ENCODE peak calls at places on chromosome 17, in eight cellular contexts. V, T, M, D, G, J, X and A are unnamed samples.

GRCh38 chr17:17067277-17067676 is 25.0 kb downstream of the MPRIP start:
- DNase-seq in V (no peak), T (peak), M (peak), D (no peak), G (no peak), J (no peak), X (peak), A (no peak)

GRCh38 chr17:65561394-65562205 is at the start of gene AXIN2:
- DNase-seq in V (peak), T (peak), M (peak), D (peak), G (peak), J (peak), X (peak), A (peak)

GRCh38 chr17:13476722-13477121 is 125.0 kb downstream of the HS3ST3A1 start:
- DNase-seq in V (peak), T (no peak), M (no peak), D (no peak), G (no peak), J (no peak), X (no peak), A (no peak)

GRCh38 chr17:63249256-63250006 is 196.7 kb downstream of the CYB561 start:
- DNase-seq in V (peak), T (no peak), M (no peak), D (no peak), G (no peak), J (no peak), X (no peak), A (no peak)

GRCh38 chr17:13531701-13532100 is 70.0 kb downstream of the HS3ST3A1 start:
- DNase-seq in V (no peak), T (no peak), M (no peak), D (no peak), G (no peak), J (no peak), X (no peak), A (no peak)

GRCh38 chr17:53818271-53818670 is 4.5 kb upstream of the KIF2B start:
- DNase-seq in V (no peak), T (no peak), M (no peak), D (no peak), G (no peak), J (no peak), X (no peak), A (no peak)

GRCh38 chr17:74569392-74570003 is 2.2 kb upstream of the CD300H start:
- DNase-seq in V (peak), T (peak), M (no peak), D (peak), G (no peak), J (no peak), X (no peak), A (no peak)

GRCh38 chr17:50129946-50130777 is at the start of gene SAMD14:
- DNase-seq in V (no peak), T (peak), M (no peak), D (no peak), G (no peak), J (no peak), X (no peak), A (no peak)

GRCh38 chr17:69175262-69175811 is 33.6 kb upstream of the ABCA6 start:
- DNase-seq in V (no peak), T (no peak), M (no peak), D (no peak), G (no peak), J (no peak), X (no peak), A (no peak)

GRCh38 chr17:64978138-64978537 is 58.9 kb upstream of the LRRC37A3 start:
- DNase-seq in V (no peak), T (no peak), M (peak), D (no peak), G (no peak), J (no peak), X (no peak), A (no peak)

GRCh38 chr17:74994440-74994839 is 7.0 kb downstream of the CDR2L start:
- DNase-seq in V (no peak), T (no peak), M (no peak), D (no peak), G (no peak), J (no peak), X (no peak), A (no peak)

GRCh38 chr17:3870871-3871306 is 22.0 kb downstream of the CAMKK1 start:
- DNase-seq in V (peak), T (peak), M (no peak), D (no peak), G (no peak), J (no peak), X (no peak), A (no peak)

GRCh38 chr17:31832748-31833147 is 26.3 kb downstream of the COPRS start:
- DNase-seq in V (no peak), T (no peak), M (no peak), D (no peak), G (no peak), J (no peak), X (no peak), A (no peak)

GRCh38 chr17:19533718-19534561 is at the start of gene SLC47A1:
- DNase-seq in V (no peak), T (no peak), M (no peak), D (no peak), G (no peak), J (no peak), X (no peak), A (peak)

GRCh38 chr17:80826346-80826954 is 165.2 kb upstream of the CHMP6 start:
- DNase-seq in V (no peak), T (no peak), M (no peak), D (no peak), G (no peak), J (no peak), X (peak), A (no peak)

GRCh38 chr17:72116692-72117469 is 3.9 kb upstream of the SOX9 start:
- DNase-seq in V (peak), T (no peak), M (peak), D (no peak), G (no peak), J (no peak), X (no peak), A (peak)

GRCh38 chr17:66941773-66942452 is 22.6 kb upstream of the CACNG4 start:
- DNase-seq in V (no peak), T (no peak), M (no peak), D (no peak), G (no peak), J (no peak), X (peak), A (no peak)

GRCh38 chr17:36949461-36949927 is 740 bp downstream of the AATF start:
- DNase-seq in V (peak), T (no peak), M (no peak), D (peak), G (no peak), J (no peak), X (no peak), A (no peak)

GRCh38 chr17:68054296-68054900 is 18.9 kb downstream of the KPNA2 start:
- DNase-seq in V (peak), T (no peak), M (peak), D (no peak), G (peak), J (no peak), X (no peak), A (no peak)

GRCh38 chr17:2111691-2112090 is 56.8 kb downstream of the HIC1 start:
- DNase-seq in V (peak), T (no peak), M (peak), D (peak), G (no peak), J (no peak), X (no peak), A (no peak)

GRCh38 chr17:60901222-60901621 is 223.6 kb downstream of the BCAS3 start:
- DNase-seq in V (peak), T (no peak), M (no peak), D (peak), G (no peak), J (no peak), X (no peak), A (no peak)
- TF ChIP-seq CTCF in V (no peak), T (no peak), M (no peak), D (peak), G (peak), J (no peak), X (no peak), A (no peak)

GRCh38 chr17:42548070-42548837 is 4.5 kb upstream of the HSD17B1 start:
- DNase-seq in V (no peak), T (no peak), M (no peak), D (peak), G (no peak), J (no peak), X (no peak), A (peak)
- TF ChIP-seq CTCF in V (no peak), T (no peak), M (no peak), D (peak), G (no peak), J (peak), X (no peak), A (peak)

GRCh38 chr17:57004944-57005579 is 27.1 kb downstream of the SCPEP1 start:
- DNase-seq in V (no peak), T (peak), M (no peak), D (peak), G (no peak), J (no peak), X (no peak), A (no peak)
- TF ChIP-seq CTCF in V (no peak), T (peak), M (no peak), D (peak), G (peak), J (no peak), X (no peak), A (no peak)

DNA sequence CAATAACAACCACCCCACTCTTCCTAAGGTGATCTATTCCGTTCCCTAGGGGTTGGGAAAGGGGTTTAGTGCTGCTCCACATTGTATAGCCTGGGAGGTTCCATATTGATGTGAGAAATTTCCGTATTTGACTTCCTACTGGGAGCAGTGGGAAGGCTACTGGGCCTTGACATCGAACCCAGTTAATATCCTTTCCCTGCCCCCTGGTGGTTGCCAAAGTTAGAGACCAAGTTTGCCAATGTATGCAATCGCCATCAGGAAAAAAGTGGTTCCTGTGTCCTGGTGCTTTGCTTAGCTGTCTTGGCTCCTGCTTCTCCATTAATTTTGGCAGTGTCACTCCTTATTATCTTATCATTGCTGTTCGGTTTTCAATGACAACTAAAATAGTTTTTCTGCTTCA is 914.9 kb downstream of the KCNJ2 start:
- DNase-seq in V (peak), T (peak), M (no peak), D (peak), G (no peak), J (no peak), X (no peak), A (no peak)
- TF ChIP-seq CTCF in V (peak), T (no peak), M (no peak), D (peak), G (peak), J (no peak), X (no peak), A (peak)

GRCh38 chr17:55258578-55259135 is 6.1 kb upstream of the HLF start:
- DNase-seq in V (no peak), T (no peak), M (no peak), D (no peak), G (no peak), J (no peak), X (no peak), A (no peak)

GRCh38 chr17:55261311-55261710 is 3.4 kb upstream of the HLF start:
- DNase-seq in V (no peak), T (no peak), M (no peak), D (no peak), G (no peak), J (no peak), X (no peak), A (no peak)

GRCh38 chr17:55264273-55264639 is 504 bp upstream of the HLF start:
- DNase-seq in V (no peak), T (no peak), M (no peak), D (no peak), G (no peak), J (no peak), X (no peak), A (no peak)

GRCh38 chr17:55263565-55264272 is 1.0 kb upstream of the HLF start:
- DNase-seq in V (no peak), T (no peak), M (no peak), D (no peak), G (no peak), J (no peak), X (no peak), A (no peak)

GRCh38 chr17:55259684-55260111 is 5.1 kb upstream of the HLF start:
- DNase-seq in V (no peak), T (no peak), M (no peak), D (peak), G (no peak), J (no peak), X (no peak), A (no peak)
- TF ChIP-seq CTCF in V (no peak), T (no peak), M (no peak), D (no peak), G (no peak), J (no peak), X (no peak), A (no peak)